ENCODE peak calls at places on chromosome 2, in nine cellular contexts. Z, P, M, U, S, B, H, O and Q are unnamed samples. For H3K4me1 and H3K27me3, the result is how much of the 10 kb centered on the place peaks cover.

GRCh38 chr2:190511104-190511503 is 23.4 kb downstream of the NEMP2 start:
- DNase-seq in Z (no peak), P (no peak), M (no peak), U (no peak), S (no peak), B (no peak), H (no peak), O (peak), Q (no peak)

GRCh38 chr2:69538872-69539548 is 101.8 kb upstream of the NFU1 start:
- DNase-seq in Z (no peak), P (no peak), M (no peak), U (no peak), S (no peak), B (no peak), H (no peak), O (peak), Q (no peak)

GRCh38 chr2:237766334-237766733 is 32.2 kb upstream of the RBM44 start:
- DNase-seq in Z (no peak), P (no peak), M (no peak), U (no peak), S (no peak), B (no peak), H (no peak), O (no peak), Q (no peak)

GRCh38 chr2:110853516-110853915 is 121.1 kb downstream of the ACOXL start:
- DNase-seq in Z (no peak), P (no peak), M (peak), U (peak), S (no peak), B (peak), H (no peak), O (peak), Q (no peak)

GRCh38 chr2:196230051-196230450 is 58.7 kb upstream of the STK17B start:
- DNase-seq in Z (no peak), P (no peak), M (no peak), U (no peak), S (no peak), B (no peak), H (no peak), O (no peak), Q (no peak)

GRCh38 chr2:120230515-120231471 is 7.6 kb upstream of the TMEM185B start:
- DNase-seq in Z (no peak), P (peak), M (no peak), U (no peak), S (no peak), B (no peak), H (no peak), O (no peak), Q (peak)

GRCh38 chr2:223247136-223247535 is 195.1 kb downstream of the KCNE4 start:
- DNase-seq in Z (no peak), P (no peak), M (peak), U (peak), S (no peak), B (peak), H (no peak), O (peak), Q (no peak)

GRCh38 chr2:237025090-237025865 is 60.4 kb upstream of the COPS8 start:
- DNase-seq in Z (no peak), P (peak), M (no peak), U (no peak), S (no peak), B (no peak), H (peak), O (peak), Q (no peak)

GRCh38 chr2:139669675-139670074 is 889.5 kb upstream of the NXPH2 start:
- DNase-seq in Z (no peak), P (no peak), M (no peak), U (no peak), S (no peak), B (no peak), H (no peak), O (no peak), Q (no peak)

GRCh38 chr2:106115250-106115649 is 78.9 kb downstream of the UXS1 start:
- DNase-seq in Z (no peak), P (no peak), M (no peak), U (peak), S (no peak), B (no peak), H (no peak), O (peak), Q (no peak)

GRCh38 chr2:80073134-80073561 is 231.4 kb downstream of the LRRTM1 start:
- DNase-seq in Z (peak), P (no peak), M (peak), U (peak), S (no peak), B (peak), H (no peak), O (peak), Q (no peak)

GRCh38 chr2:74690571-74690970 is 36.5 kb downstream of the SEMA4F start:
- DNase-seq in Z (peak), P (no peak), M (peak), U (peak), S (no peak), B (peak), H (no peak), O (peak), Q (no peak)

GRCh38 chr2:240919786-240920782 is 13.9 kb downstream of the CROCC2 start:
- DNase-seq in Z (no peak), P (peak), M (peak), U (no peak), S (peak), B (no peak), H (peak), O (no peak), Q (peak)

GRCh38 chr2:86186431-86186830 is 8.8 kb downstream of the IMMT start:
- DNase-seq in Z (no peak), P (no peak), M (no peak), U (no peak), S (no peak), B (no peak), H (no peak), O (no peak), Q (no peak)

GRCh38 chr2:147255812-147256211 is 589.0 kb upstream of the ACVR2A start:
- DNase-seq in Z (no peak), P (peak), M (no peak), U (no peak), S (no peak), B (peak), H (no peak), O (no peak), Q (no peak)

GRCh38 chr2:207394203-207394741 is 135.5 kb upstream of the CREB1 start:
- DNase-seq in Z (no peak), P (no peak), M (no peak), U (no peak), S (no peak), B (no peak), H (no peak), O (no peak), Q (no peak)

GRCh38 chr2:1366546-1367134 is 46.6 kb upstream of the TPO start:
- DNase-seq in Z (no peak), P (peak), M (no peak), U (no peak), S (peak), B (no peak), H (no peak), O (no peak), Q (peak)

GRCh38 chr2:217610411-217610814 is 392.4 kb downstream of the TNS1 start:
- DNase-seq in Z (no peak), P (no peak), M (no peak), U (no peak), S (peak), B (no peak), H (no peak), O (no peak), Q (no peak)

GRCh38 chr2:95719473-95720060 is 127.8 kb downstream of the TRIM43 start:
- DNase-seq in Z (no peak), P (no peak), M (no peak), U (no peak), S (no peak), B (no peak), H (no peak), O (no peak), Q (no peak)

GRCh38 chr2:140526575-140526974 is 1604.2 kb downstream of the LRP1B start:
- DNase-seq in Z (no peak), P (no peak), M (no peak), U (no peak), S (no peak), B (no peak), H (no peak), O (no peak), Q (no peak)

GRCh38 chr2:56326346-56326741 is 142.6 kb downstream of the CCDC85A start:
- DNase-seq in Z (no peak), P (no peak), M (no peak), U (no peak), S (no peak), B (no peak), H (no peak), O (no peak), Q (no peak)

GRCh38 chr2:216690451-216691209 is 4.7 kb downstream of the IGFBP5 start:
- DNase-seq in Z (no peak), P (peak), M (no peak), U (no peak), S (no peak), B (peak), H (no peak), O (no peak), Q (no peak)

GRCh38 chr2:28338046-28338753 is 54.5 kb upstream of the FOSL2 start:
- DNase-seq in Z (no peak), P (peak), M (no peak), U (no peak), S (no peak), B (peak), H (no peak), O (no peak), Q (peak)
- H3K27ac ChIP-seq in Z (peak), P (peak), M (peak), U (no peak), S (peak), B (peak), H (peak), O (no peak), Q (peak)

GRCh38 chr2:45894211-45894610 is 242.7 kb downstream of the PRKCE start:
- DNase-seq in Z (no peak), P (no peak), M (no peak), U (no peak), S (no peak), B (no peak), H (no peak), O (no peak), Q (no peak)

GRCh38 chr2:45892757-45893156 is 241.3 kb downstream of the PRKCE start:
- DNase-seq in Z (no peak), P (no peak), M (no peak), U (no peak), S (no peak), B (no peak), H (no peak), O (no peak), Q (peak)

GRCh38 chr2:45891719-45892118 is 240.2 kb downstream of the PRKCE start:
- DNase-seq in Z (no peak), P (no peak), M (no peak), U (no peak), S (no peak), B (no peak), H (no peak), O (no peak), Q (no peak)

GRCh38 chr2:45890819-45891218 is 239.3 kb downstream of the PRKCE start:
- DNase-seq in Z (no peak), P (no peak), M (no peak), U (no peak), S (no peak), B (no peak), H (no peak), O (no peak), Q (no peak)

GRCh38 chr2:45892236-45892701 is 240.8 kb downstream of the PRKCE start:
- DNase-seq in Z (no peak), P (no peak), M (no peak), U (no peak), S (no peak), B (no peak), H (no peak), O (no peak), Q (no peak)
- H3K4me1 ChIP-seq in Z (under half), P (under half), M (under half), U (under half), S (under half), B (under half), H (under half), O (under half), Q (under half)

GRCh38 chr2:231926761-231927565 is 767 bp upstream of the NPPC start:
- DNase-seq in Z (peak), P (no peak), M (peak), U (no peak), S (no peak), B (peak), H (peak), O (no peak), Q (no peak)
- H3K27me3 ChIP-seq in Z (half or more), P (under half), M (half or more), U (half or more), S (under half), B (half or more), H (half or more), O (under half), Q (half or more)

DNA sequence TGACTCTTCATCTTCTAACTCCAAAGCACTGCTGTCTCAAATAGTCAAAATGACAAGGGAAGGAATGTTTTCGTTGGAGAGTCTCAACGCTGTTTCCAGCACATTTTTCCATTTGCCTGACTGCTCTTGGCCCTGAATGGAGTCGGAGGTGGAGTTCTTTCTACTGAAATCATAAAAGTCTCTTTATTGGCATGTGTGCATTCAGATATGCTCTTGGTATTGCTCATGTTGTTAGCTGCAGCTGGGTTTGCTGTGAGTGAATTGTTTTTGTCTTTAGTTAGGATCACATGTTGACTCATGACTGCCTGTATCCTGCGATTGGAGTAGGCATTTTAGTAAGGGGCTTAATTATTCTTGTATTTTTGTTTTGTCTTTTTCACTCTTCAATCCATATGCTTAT is 16.8 kb downstream of the TMEM17 start:
- DNase-seq in Z (no peak), P (no peak), M (no peak), U (no peak), S (no peak), B (no peak), H (no peak), O (no peak), Q (no peak)
- H3K27ac ChIP-seq in Z (no peak), P (no peak), M (no peak), U (no peak), S (no peak), B (no peak), H (no peak), O (peak), Q (peak)